ENCODE peak calls at places on chromosomes 2 and 18, in seven cellular contexts. W is GM20000; X is RWPE1; Q is coronary artery; I is H9; T is testis; N is CD8-positive, alpha-beta T cell. K is an unnamed sample.

GRCh38 chr2:176584333-176584732 is 315.1 kb downstream of the MTX2 start:
- DNase-seq in W (no peak), X (peak), Q (no peak), I (no peak), T (no peak), N (no peak), K (no peak)

GRCh38 chr2:100137877-100138570 is 4.4 kb downstream of the AFF3 start:
- DNase-seq in W (no peak), X (no peak), Q (no peak), I (no peak), T (no peak), N (no peak), K (no peak)

GRCh38 chr2:70901235-70902066 is 34.2 kb upstream of the ATP6V1B1 start:
- DNase-seq in W (no peak), X (no peak), Q (no peak), I (peak), T (no peak), N (no peak), K (no peak)

GRCh38 chr2:55923978-55924325 is 370 bp upstream of the EFEMP1 start:
- DNase-seq in W (no peak), X (no peak), Q (no peak), I (no peak), T (no peak), N (no peak), K (no peak)

GRCh38 chr18:79983253-79983652 is 5.1 kb downstream of the TXNL4A start:
- DNase-seq in W (no peak), X (no peak), Q (no peak), I (no peak), T (no peak), N (no peak), K (no peak)

GRCh38 chr2:28336993-28337627 is 55.5 kb upstream of the FOSL2 start:
- DNase-seq in W (no peak), X (no peak), Q (no peak), I (no peak), T (no peak), N (no peak), K (no peak)

GRCh38 chr2:130778781-130779180 is 23.4 kb downstream of the AMER3 start:
- DNase-seq in W (no peak), X (no peak), Q (no peak), I (no peak), T (no peak), N (no peak), K (no peak)

GRCh38 chr2:145692971-145693478 is 1173.1 kb upstream of the ZEB2 start:
- DNase-seq in W (peak), X (peak), Q (no peak), I (no peak), T (no peak), N (no peak), K (no peak)

GRCh38 chr2:156810094-156810493 is 373.9 kb downstream of the GPD2 start:
- DNase-seq in W (no peak), X (no peak), Q (no peak), I (no peak), T (no peak), N (no peak), K (no peak)

GRCh38 chr2:126370208-126370607 is 285.8 kb upstream of the GYPC start:
- DNase-seq in W (no peak), X (no peak), Q (no peak), I (no peak), T (no peak), N (no peak), K (no peak)

GRCh38 chr2:234632527-234633391 is 135.9 kb upstream of the ARL4C start:
- DNase-seq in W (no peak), X (no peak), Q (no peak), I (peak), T (no peak), N (no peak), K (no peak)

GRCh38 chr2:150669492-150669891 is 182.0 kb upstream of the RND3 start:
- DNase-seq in W (no peak), X (no peak), Q (no peak), I (no peak), T (no peak), N (no peak), K (no peak)

GRCh38 chr2:25168256-25169072 is at the start of gene POMC:
- DNase-seq in W (peak), X (peak), Q (no peak), I (peak), T (peak), N (peak), K (peak)

GRCh38 chr2:46749042-46749461 is 166.6 kb downstream of the MCFD2 start:
- DNase-seq in W (no peak), X (peak), Q (no peak), I (no peak), T (no peak), N (no peak), K (no peak)

GRCh38 chr2:41993086-41993812 is 54.6 kb upstream of the PKDCC start:
- DNase-seq in W (no peak), X (no peak), Q (no peak), I (no peak), T (no peak), N (no peak), K (no peak)

GRCh38 chr2:199259671-199260070 is 198.1 kb downstream of the SATB2 start:
- DNase-seq in W (no peak), X (no peak), Q (no peak), I (no peak), T (no peak), N (no peak), K (no peak)

GRCh38 chr2:199261936-199262335 is 195.8 kb downstream of the SATB2 start:
- DNase-seq in W (no peak), X (no peak), Q (no peak), I (no peak), T (no peak), N (no peak), K (no peak)

GRCh38 chr2:199261221-199261620 is 196.5 kb downstream of the SATB2 start:
- DNase-seq in W (no peak), X (peak), Q (no peak), I (no peak), T (no peak), N (no peak), K (no peak)

DNA sequence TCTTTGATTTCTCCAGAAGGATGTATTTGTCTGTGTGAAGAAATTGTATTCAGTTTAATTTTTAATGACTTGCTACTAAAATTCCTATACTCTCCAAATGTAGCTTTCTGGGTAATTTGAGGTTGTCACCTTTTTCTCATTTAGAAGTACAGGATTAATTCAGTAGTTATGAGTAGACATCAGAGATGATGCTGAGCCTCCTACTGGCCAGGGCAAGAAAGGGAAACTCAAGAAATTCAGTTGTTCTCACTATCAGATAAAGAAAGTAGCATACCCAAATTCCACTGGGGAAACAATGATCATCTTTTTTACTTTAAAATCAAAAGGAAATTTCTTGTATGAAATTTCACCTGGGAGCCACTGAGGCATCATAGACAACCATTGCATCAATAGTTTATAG is 199.4 kb downstream of the SATB2 start:
- DNase-seq in W (no peak), X (no peak), Q (no peak), I (no peak), T (no peak), N (no peak), K (no peak)
- TF ChIP-seq CTCF in W (no peak), X (no peak), Q (no peak), I (peak), T (no peak), N (no peak), K (no peak)

DNA sequence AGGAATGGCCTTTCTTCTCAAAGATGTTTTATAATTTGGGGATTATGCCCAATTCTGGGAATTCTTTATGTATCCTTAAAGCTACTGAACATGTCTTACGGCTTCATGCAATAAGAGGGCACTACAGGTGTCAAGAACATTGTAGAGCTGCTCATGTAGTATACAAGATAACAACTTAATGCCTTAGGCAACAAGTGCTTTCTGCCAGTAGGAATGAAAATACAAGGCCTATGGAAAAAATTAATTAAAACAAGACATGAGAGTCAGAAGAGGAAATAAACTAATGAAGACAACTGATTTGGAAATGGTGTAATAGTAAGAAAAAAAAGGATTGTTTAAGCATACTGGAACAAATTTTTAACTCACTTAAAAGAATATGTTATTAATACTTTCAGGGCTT is 27.3 kb downstream of the GREB1L start:
- DNase-seq in W (no peak), X (no peak), Q (no peak), I (no peak), T (no peak), N (no peak), K (no peak)
- TF ChIP-seq CTCF in W (no peak), X (no peak), Q (no peak), I (no peak), T (no peak), N (no peak), K (no peak)

GRCh38 chr18:62186656-62187542 is at the start of the genes PIGN and RELCH:
- DNase-seq in W (peak), X (peak), Q (peak), I (peak), T (peak), N (peak), K (peak)

GRCh38 chr18:62183578-62184195 is 3.2 kb downstream of the PIGN start:
- DNase-seq in W (peak), X (no peak), Q (no peak), I (no peak), T (peak), N (no peak), K (no peak)

GRCh38 chr18:62189208-62189607 is 2.2 kb downstream of the RELCH start:
- DNase-seq in W (no peak), X (no peak), Q (no peak), I (no peak), T (no peak), N (no peak), K (no peak)

GRCh38 chr18:62182220-62182619 is 4.6 kb downstream of the PIGN start:
- DNase-seq in W (no peak), X (no peak), Q (no peak), I (no peak), T (no peak), N (no peak), K (no peak)

DNA sequence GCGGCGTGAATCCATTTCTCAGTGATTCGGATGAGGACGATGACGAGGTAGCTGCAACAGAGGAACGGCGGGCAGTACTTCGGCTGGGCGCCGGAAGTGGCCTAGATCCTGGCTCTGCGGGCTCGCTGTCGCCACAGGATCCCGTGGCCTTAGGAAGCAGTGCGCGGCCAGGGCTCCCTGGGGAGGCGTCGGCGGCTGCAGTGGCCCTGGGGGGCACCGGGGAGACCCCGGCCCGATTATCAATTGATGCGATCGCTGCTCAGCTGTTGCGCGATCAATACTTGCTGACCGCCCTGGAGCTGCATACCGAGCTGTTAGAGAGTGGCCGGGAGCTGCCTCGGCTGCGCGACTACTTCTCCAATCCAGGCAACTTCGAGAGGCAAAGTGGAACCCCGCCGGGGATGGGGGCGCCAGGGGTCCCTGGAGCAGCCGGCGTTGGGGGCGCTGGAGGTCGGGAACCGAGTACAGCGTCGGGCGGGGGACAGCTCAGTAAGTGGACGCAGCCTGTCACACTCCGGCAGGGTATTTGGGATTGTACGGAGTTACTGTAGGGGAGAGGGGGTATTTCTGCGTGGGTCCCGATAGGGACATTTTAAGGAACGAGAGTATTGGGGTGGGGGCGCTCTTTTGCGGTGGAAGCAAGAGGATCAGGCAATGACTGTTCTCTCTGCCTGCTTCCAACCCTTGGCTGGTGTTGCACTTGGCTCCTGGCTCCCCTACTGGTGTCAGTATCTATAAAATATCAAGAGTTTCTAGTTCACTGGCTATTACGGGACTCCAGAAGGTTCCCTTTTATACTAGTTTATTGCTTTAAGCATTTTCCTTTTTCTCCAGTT is 706 bp downstream of the RELCH start:
- DNase-seq in W (peak), X (no peak), Q (peak), I (peak), T (peak), N (no peak), K (peak)
- TF ChIP-seq CTCF in W (no peak), X (peak), Q (no peak), I (peak), T (no peak), N (no peak), K (peak)

GRCh38 chr18:6775702-6776101 is 46.2 kb downstream of the ARHGAP28 start:
- DNase-seq in W (no peak), X (no peak), Q (no peak), I (no peak), T (no peak), N (no peak), K (no peak)

GRCh38 chr18:6773777-6774176 is 44.3 kb downstream of the ARHGAP28 start:
- DNase-seq in W (no peak), X (no peak), Q (no peak), I (no peak), T (no peak), N (no peak), K (no peak)

GRCh38 chr18:6777509-6777908 is 48.0 kb downstream of the ARHGAP28 start:
- DNase-seq in W (no peak), X (no peak), Q (no peak), I (no peak), T (no peak), N (no peak), K (no peak)

GRCh38 chr18:6776193-6776592 is 46.7 kb downstream of the ARHGAP28 start:
- DNase-seq in W (no peak), X (no peak), Q (no peak), I (no peak), T (peak), N (no peak), K (no peak)

GRCh38 chr18:6775237-6775636 is 45.7 kb downstream of the ARHGAP28 start:
- DNase-seq in W (no peak), X (no peak), Q (no peak), I (no peak), T (no peak), N (no peak), K (no peak)
- TF ChIP-seq CTCF in W (no peak), X (no peak), Q (no peak), I (no peak), T (no peak), N (no peak), K (no peak)

GRCh38 chr2:18244840-18245239 is 315.6 kb downstream of the RDH14 start:
- DNase-seq in W (no peak), X (no peak), Q (no peak), I (peak), T (no peak), N (no peak), K (no peak)
- TF ChIP-seq CTCF in W (no peak), X (no peak), Q (no peak), I (peak), T (no peak), N (no peak), K (no peak)

DNA sequence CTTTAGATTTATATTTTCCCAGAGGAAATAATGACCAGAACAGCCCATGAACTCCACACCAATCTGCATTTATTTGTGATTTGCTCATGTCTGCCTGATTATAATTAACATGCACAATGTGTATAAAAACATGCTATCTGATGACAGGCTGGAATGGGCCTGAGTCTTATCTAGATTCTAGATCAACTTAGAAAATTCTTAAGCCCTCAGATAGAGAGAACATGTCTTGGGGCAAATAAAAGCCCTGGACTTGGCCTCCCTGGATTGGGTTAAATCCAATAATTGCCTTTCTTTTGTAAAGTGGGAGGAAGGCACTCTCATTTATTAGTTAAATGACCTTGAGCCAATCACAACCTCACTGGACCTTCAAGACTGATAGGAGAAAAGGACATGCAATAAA is 61.8 kb downstream of the EVA1A start:
- DNase-seq in W (no peak), X (no peak), Q (no peak), I (no peak), T (no peak), N (no peak), K (no peak)
- TF ChIP-seq CTCF in W (no peak), X (no peak), Q (no peak), I (no peak), T (no peak), N (no peak), K (no peak)